ENCODE peak calls at places on chromosome 19, in nine cellular contexts. One of them, this sample, is unnamed.

GRCh38 chr19:28485300-28485699 is 727.7 kb downstream of the UQCRFS1 start:
- DNase-seq in CD8-positive, alpha-beta memory T cell: no peak
- DNase-seq in aorta: no peak
- DNase-seq in stimulated activated CD4-positive, alpha-beta T cell treated with anti-CD3 and anti-CD28 coated beads, Interleukin-4, amount 100 ng/mL, for 4 hours: no peak
- DNase-seq in cardiac fibroblast: peak; percentile 4
- DNase-seq in left lobe of liver: no peak
- DNase-seq in skeletal muscle cell: no peak
- DNase-seq in GM23248: no peak
- DNase-seq in NCI-H187 treated with DMSO at 0.1 percent for 48 hours: no peak
- DNase-seq in this sample: no peak

GRCh38 chr19:19062454-19063182 is 1.2 kb upstream of the SLC25A42 start:
- DNase-seq in CD8-positive, alpha-beta memory T cell: no peak
- DNase-seq in aorta: no peak
- DNase-seq in stimulated activated CD4-positive, alpha-beta T cell treated with anti-CD3 and anti-CD28 coated beads, Interleukin-4, amount 100 ng/mL, for 4 hours: peak; percentile 16
- DNase-seq in cardiac fibroblast: no peak
- DNase-seq in left lobe of liver: no peak
- DNase-seq in skeletal muscle cell: no peak
- DNase-seq in GM23248: peak; percentile 63
- DNase-seq in NCI-H187 treated with DMSO at 0.1 percent for 48 hours: no peak
- DNase-seq in this sample: peak; percentile 75

GRCh38 chr19:13169769-13170168 is 19.6 kb downstream of the IER2 start:
- DNase-seq in CD8-positive, alpha-beta memory T cell: no peak
- DNase-seq in aorta: no peak
- DNase-seq in stimulated activated CD4-positive, alpha-beta T cell treated with anti-CD3 and anti-CD28 coated beads, Interleukin-4, amount 100 ng/mL, for 4 hours: no peak
- DNase-seq in cardiac fibroblast: peak; percentile 18
- DNase-seq in left lobe of liver: no peak
- DNase-seq in skeletal muscle cell: no peak
- DNase-seq in GM23248: peak; percentile 89
- DNase-seq in NCI-H187 treated with DMSO at 0.1 percent for 48 hours: no peak
- DNase-seq in this sample: peak; percentile 59

GRCh38 chr19:47618771-47619170 is 9.8 kb downstream of the BICRA start:
- DNase-seq in CD8-positive, alpha-beta memory T cell: no peak
- DNase-seq in aorta: no peak
- DNase-seq in stimulated activated CD4-positive, alpha-beta T cell treated with anti-CD3 and anti-CD28 coated beads, Interleukin-4, amount 100 ng/mL, for 4 hours: no peak
- DNase-seq in cardiac fibroblast: peak; percentile 46
- DNase-seq in left lobe of liver: peak; percentile 98
- DNase-seq in skeletal muscle cell: no peak
- DNase-seq in GM23248: peak; percentile 55
- DNase-seq in NCI-H187 treated with DMSO at 0.1 percent for 48 hours: no peak
- DNase-seq in this sample: no peak

GRCh38 chr19:2507109-2507508 is 31.2 kb downstream of the GADD45B start:
- DNase-seq in CD8-positive, alpha-beta memory T cell: no peak
- DNase-seq in aorta: no peak
- DNase-seq in stimulated activated CD4-positive, alpha-beta T cell treated with anti-CD3 and anti-CD28 coated beads, Interleukin-4, amount 100 ng/mL, for 4 hours: peak; percentile 16
- DNase-seq in cardiac fibroblast: peak; percentile 69
- DNase-seq in left lobe of liver: peak; percentile 76
- DNase-seq in skeletal muscle cell: peak; percentile 53
- DNase-seq in GM23248: peak; percentile 79
- DNase-seq in NCI-H187 treated with DMSO at 0.1 percent for 48 hours: peak; percentile 89
- DNase-seq in this sample: peak; percentile 61

GRCh38 chr19:55488986-55489710 is 912 bp downstream of the SSC5D start:
- DNase-seq in CD8-positive, alpha-beta memory T cell: no peak
- DNase-seq in aorta: no peak
- DNase-seq in stimulated activated CD4-positive, alpha-beta T cell treated with anti-CD3 and anti-CD28 coated beads, Interleukin-4, amount 100 ng/mL, for 4 hours: no peak
- DNase-seq in cardiac fibroblast: no peak
- DNase-seq in left lobe of liver: no peak
- DNase-seq in skeletal muscle cell: no peak
- DNase-seq in GM23248: no peak
- DNase-seq in NCI-H187 treated with DMSO at 0.1 percent for 48 hours: no peak
- DNase-seq in this sample: no peak

GRCh38 chr19:56270676-56271075 is 1.9 kb upstream of the EDDM13 start:
- DNase-seq in CD8-positive, alpha-beta memory T cell: no peak
- DNase-seq in aorta: no peak
- DNase-seq in stimulated activated CD4-positive, alpha-beta T cell treated with anti-CD3 and anti-CD28 coated beads, Interleukin-4, amount 100 ng/mL, for 4 hours: no peak
- DNase-seq in cardiac fibroblast: no peak
- DNase-seq in left lobe of liver: no peak
- DNase-seq in skeletal muscle cell: no peak
- DNase-seq in GM23248: peak; percentile 28
- DNase-seq in NCI-H187 treated with DMSO at 0.1 percent for 48 hours: no peak
- DNase-seq in this sample: peak; percentile 74

GRCh38 chr19:45938733-45939319 is 24.2 kb upstream of the NANOS2 start:
- DNase-seq in CD8-positive, alpha-beta memory T cell: no peak
- DNase-seq in aorta: no peak
- DNase-seq in stimulated activated CD4-positive, alpha-beta T cell treated with anti-CD3 and anti-CD28 coated beads, Interleukin-4, amount 100 ng/mL, for 4 hours: no peak
- DNase-seq in cardiac fibroblast: no peak
- DNase-seq in left lobe of liver: no peak
- DNase-seq in skeletal muscle cell: no peak
- DNase-seq in GM23248: no peak
- DNase-seq in NCI-H187 treated with DMSO at 0.1 percent for 48 hours: no peak
- DNase-seq in this sample: no peak

GRCh38 chr19:33797821-33798633 is 1.4 kb downstream of the KCTD15 start:
- DNase-seq in CD8-positive, alpha-beta memory T cell: no peak
- DNase-seq in aorta: peak; percentile 89
- DNase-seq in stimulated activated CD4-positive, alpha-beta T cell treated with anti-CD3 and anti-CD28 coated beads, Interleukin-4, amount 100 ng/mL, for 4 hours: no peak
- DNase-seq in cardiac fibroblast: peak; percentile 66
- DNase-seq in left lobe of liver: no peak
- DNase-seq in skeletal muscle cell: no peak
- DNase-seq in GM23248: peak; percentile 54
- DNase-seq in NCI-H187 treated with DMSO at 0.1 percent for 48 hours: no peak
- DNase-seq in this sample: no peak